ENCODE peak calls at places on chromosome 4, in ten cellular contexts. X is fibroblast of mammary gland, H is IMR-90, Z is endothelial cell, T is fibroblast of villous mesenchyme, O is heart right ventricle, Q is cardiac fibroblast, D is astrocyte, Y is gastrocnemius medialis, W is endodermal cell. V is an unnamed sample.
A peak's percentile ranks its signal among the peaks of the same experiment; 100 is the strongest.

GRCh38 chr4:114807759-114808404 is 209.3 kb downstream of the UGT8 start:
- DNase-seq in X (peak; percentile 28), Z (peak; percentile 45), Q (peak; percentile 17), T (peak; percentile 4), W (peak; percentile 83), H (peak; percentile 3), O (no peak), D (no peak), Y (no peak), V (peak; percentile 22)

GRCh38 chr4:66591968-66592367 is 921.7 kb upstream of the EPHA5 start:
- DNase-seq in O (no peak), D (no peak), X (no peak), W (no peak), Z (no peak), H (no peak), Q (peak; percentile 10), T (no peak), Y (no peak), V (no peak)

GRCh38 chr4:14375816-14376215 is 626.5 kb upstream of the CPEB2 start:
- DNase-seq in X (peak; percentile 53), W (no peak), Y (no peak), O (no peak), Q (peak; percentile 10), Z (no peak), D (peak; percentile 20), H (peak; percentile 24), T (no peak), V (no peak)

GRCh38 chr4:164866817-164867490 is 10.0 kb upstream of the APELA start:
- DNase-seq in X (peak; percentile 30), W (peak; percentile 80), O (no peak), T (no peak), Y (no peak), H (no peak), Z (no peak), Q (no peak), D (no peak), V (no peak)

GRCh38 chr4:30719363-30720020 is 677 bp upstream of the PCDH7 start:
- DNase-seq in X (peak; percentile 52), H (peak; percentile 68), Q (peak; percentile 74), Y (no peak), O (peak; percentile 52), Z (peak; percentile 58), T (peak; percentile 62), W (peak; percentile 92), D (peak; percentile 70), V (peak; percentile 18)

GRCh38 chr4:110620352-110621327 is 2.2 kb downstream of the PITX2 start:
- DNase-seq in Y (peak; percentile 86), X (no peak), H (no peak), O (no peak), W (peak; percentile 92), Z (peak; percentile 77), D (peak; percentile 11), T (peak; percentile 66), Q (no peak), V (no peak)

GRCh38 chr4:4402966-4403365 is 16.1 kb downstream of the NSG1 start:
- DNase-seq in T (no peak), D (no peak), W (no peak), Q (no peak), Z (no peak), O (no peak), Y (no peak), H (peak; percentile 8), X (peak; percentile 42), V (no peak)

GRCh38 chr4:39166177-39166576 is 16.2 kb upstream of the WDR19 start:
- DNase-seq in D (no peak), X (no peak), Z (no peak), Q (no peak), H (no peak), T (no peak), W (no peak), O (no peak), Y (no peak), V (no peak)

GRCh38 chr4:82381235-82381634 is 7.4 kb upstream of the HNRNPD start:
- DNase-seq in H (no peak), Y (no peak), O (no peak), D (no peak), T (no peak), Z (no peak), Q (no peak), W (peak; percentile 54), X (no peak), V (no peak)

GRCh38 chr4:30769093-30769492 is 48.9 kb downstream of the PCDH7 start:
- DNase-seq in Q (no peak), O (no peak), T (no peak), D (no peak), Y (no peak), W (peak; percentile 58), Z (peak; percentile 3), X (no peak), H (no peak), V (no peak)

GRCh38 chr4:109411964-109412363 is 21.7 kb upstream of the SEC24B start:
- DNase-seq in D (no peak), Z (no peak), H (no peak), T (no peak), Q (peak; percentile 29), W (no peak), Y (no peak), X (no peak), O (peak; percentile 41), V (no peak)

GRCh38 chr4:109410226-109410625 is 23.4 kb upstream of the SEC24B start:
- DNase-seq in H (no peak), D (no peak), O (no peak), X (no peak), W (no peak), Y (no peak), T (no peak), Z (no peak), Q (no peak), V (no peak)

GRCh38 chr4:109410776-109411175 is 22.8 kb upstream of the SEC24B start:
- DNase-seq in H (peak; percentile 53), D (peak; percentile 73), W (no peak), O (no peak), Q (peak; percentile 10), Z (no peak), X (no peak), Y (no peak), T (no peak), V (no peak)

GRCh38 chr4:109408711-109409110 is 24.9 kb upstream of the SEC24B start:
- DNase-seq in W (no peak), H (no peak), Y (no peak), X (no peak), D (no peak), O (no peak), T (no peak), Z (no peak), Q (no peak), V (no peak)

GRCh38 chr4:109406337-109406931 is 27.2 kb upstream of the SEC24B start:
- DNase-seq in Q (peak; percentile 75), Z (peak; percentile 42), H (peak; percentile 71), W (peak; percentile 65), X (peak; percentile 72), O (peak; percentile 32), T (peak; percentile 69), Y (no peak), D (peak; percentile 55), V (no peak)
- TF ChIP-seq CTCF in Q (peak; percentile 56), Z (peak; percentile 58), H (peak; percentile 77), W (peak; percentile 92), X (peak; percentile 71), O (peak; percentile 69), T (peak; percentile 71), Y (peak; percentile 63), D (peak; percentile 86), V (peak; percentile 60)

GRCh38 chr4:40307627-40308497 is 27.3 kb upstream of the CHRNA9 start:
- DNase-seq in Q (no peak), Z (no peak), Y (peak; percentile 20), H (no peak), X (no peak), W (peak; percentile 75), T (no peak), O (peak; percentile 33), D (no peak), V (peak; percentile 63)

GRCh38 chr4:40306991-40307390 is 28.1 kb upstream of the CHRNA9 start:
- DNase-seq in D (no peak), H (no peak), Q (no peak), W (no peak), T (no peak), X (no peak), O (no peak), Z (no peak), Y (no peak), V (no peak)

GRCh38 chr4:40303751-40304150 is 31.4 kb upstream of the CHRNA9 start:
- DNase-seq in O (no peak), Q (no peak), H (no peak), D (no peak), Z (no peak), Y (no peak), T (no peak), W (no peak), X (no peak), V (no peak)

GRCh38 chr4:40306203-40306602 is 28.9 kb upstream of the CHRNA9 start:
- DNase-seq in Y (no peak), W (no peak), X (no peak), D (no peak), Q (no peak), H (no peak), O (no peak), Z (no peak), T (no peak), V (no peak)

GRCh38 chr4:40305329-40306193 is 29.6 kb upstream of the CHRNA9 start:
- DNase-seq in O (no peak), Z (no peak), W (no peak), Q (no peak), D (no peak), Y (no peak), H (no peak), T (no peak), X (no peak), V (peak; percentile 82)
- TF ChIP-seq CTCF in O (no peak), Z (no peak), W (no peak), Q (no peak), D (no peak), Y (no peak), H (no peak), T (no peak), X (no peak), V (peak; percentile 15)

GRCh38 chr4:100742045-100742444 is 224.2 kb upstream of the EMCN start:
- DNase-seq in T (peak; percentile 23), Y (no peak), D (peak; percentile 50), O (peak; percentile 9), Z (no peak), Q (peak; percentile 77), X (peak; percentile 75), W (no peak), H (peak; percentile 19), V (no peak)
- TF ChIP-seq CTCF in T (peak; percentile 43), Y (no peak), D (peak; percentile 42), O (peak; percentile 52), Z (peak; percentile 42), Q (peak; percentile 61), X (peak; percentile 60), W (peak; percentile 61), H (peak; percentile 30), V (peak; percentile 45)

DNA sequence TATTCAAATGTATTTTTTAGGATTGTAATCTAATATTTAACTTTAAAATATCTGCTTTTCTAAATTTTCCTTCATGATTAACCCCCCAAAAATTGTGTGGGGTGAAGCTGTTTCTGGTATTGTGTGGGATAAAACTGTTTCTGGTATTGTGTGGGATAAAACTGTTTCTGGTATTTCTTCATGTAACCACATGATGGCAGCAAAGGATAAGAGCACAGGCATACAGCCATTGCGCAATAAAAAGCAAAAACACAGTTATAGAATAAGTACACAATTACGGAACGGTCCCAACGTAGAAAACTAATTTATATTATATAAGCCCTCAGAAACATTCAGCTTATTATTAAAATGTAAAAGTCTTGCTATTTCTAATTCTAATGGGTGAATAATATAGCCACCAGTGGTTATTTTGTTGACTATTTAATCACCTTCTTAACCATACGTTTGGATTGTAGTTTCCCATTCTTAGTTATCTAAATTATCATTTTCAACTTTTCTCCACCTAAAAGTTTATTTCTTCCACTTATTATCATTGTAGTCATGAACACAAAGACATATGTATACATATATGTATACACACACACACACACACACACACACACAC is 333.9 kb upstream of the FSTL5 start:
- DNase-seq in D (peak; percentile 25), Z (peak; percentile 7), O (no peak), Y (no peak), W (no peak), X (peak; percentile 51), Q (peak; percentile 62), H (peak; percentile 42), T (peak; percentile 55), V (no peak)
- TF ChIP-seq CTCF in D (peak; percentile 79), Z (peak; percentile 85), O (peak; percentile 81), Y (peak; percentile 91), W (peak; percentile 92), X (peak; percentile 81), Q (peak; percentile 75), H (peak; percentile 85), T (peak; percentile 80), V (peak; percentile 53)

V was measured in GM06990.